ENCODE peak calls at places on chromosomes 11 and 22, in eight cellular contexts. W is cardiac muscle cell; K is spleen; D is neuronal stem cell; Y is tibial artery; S is ascending aorta; G is CD8-positive, alpha-beta memory T cell; F is T-helper 17 cell. C is an unnamed sample.

GRCh38 chr11:124839972-124840621 is 25.1 kb upstream of the ROBO3 start:
- DNase-seq in F (no peak), D (no peak), K (no peak), G (no peak), S (no peak), Y (no peak), W (no peak), C (no peak)

GRCh38 chr11:7977251-7977917 is 9.8 kb upstream of the EIF3F start:
- DNase-seq in W (no peak), K (no peak), Y (no peak), F (no peak), D (no peak), S (no peak), G (no peak), C (no peak)

GRCh38 chr11:88370782-88371181 is 33.2 kb upstream of the CTSC start:
- DNase-seq in S (no peak), Y (no peak), D (no peak), K (no peak), W (no peak), F (no peak), G (no peak), C (no peak)

GRCh38 chr22:38235240-38235850 is 33.6 kb downstream of the MAFF start:
- DNase-seq in W (no peak), D (no peak), F (no peak), G (no peak), K (no peak), S (no peak), Y (no peak), C (no peak)

GRCh38 chr11:36012410-36012809 is 68.5 kb downstream of the LDLRAD3 start:
- DNase-seq in D (no peak), Y (no peak), G (no peak), W (no peak), F (no peak), S (no peak), K (no peak), C (no peak)

GRCh38 chr11:73139476-73140198 is 2.5 kb downstream of the FCHSD2 start:
- DNase-seq in S (no peak), F (no peak), D (no peak), W (no peak), Y (no peak), G (no peak), K (no peak), C (no peak)

GRCh38 chr11:17063171-17064002 is 14.1 kb downstream of the RPS13 start:
- DNase-seq in Y (no peak), G (peak; percentile 20), S (no peak), F (peak; percentile 28), W (peak; percentile 71), D (peak; percentile 52), K (peak; percentile 81), C (peak; percentile 93)

GRCh38 chr11:79894111-79894510 is 453.3 kb upstream of the TENM4 start:
- DNase-seq in G (no peak), W (no peak), K (no peak), F (no peak), Y (no peak), S (no peak), D (no peak), C (no peak)

GRCh38 chr11:124920870-124921609 is 2.0 kb downstream of the HEPN1 start:
- DNase-seq in S (no peak), K (peak; percentile 88), F (peak; percentile 30), W (peak; percentile 76), D (peak; percentile 52), G (peak; percentile 77), Y (peak; percentile 78), C (peak; percentile 93)

GRCh38 chr11:45812581-45813548 is 7.9 kb downstream of the SLC35C1 start:
- DNase-seq in F (no peak), D (no peak), S (no peak), Y (peak; percentile 41), K (no peak), G (no peak), W (no peak), C (no peak)

GRCh38 chr11:132177106-132177505 is 806.7 kb downstream of the NTM start:
- DNase-seq in Y (no peak), W (peak; percentile 81), G (no peak), F (no peak), S (no peak), K (no peak), D (peak; percentile 56), C (no peak)

GRCh38 chr11:109851780-109852390 is 241.3 kb upstream of the ZC3H12C start:
- DNase-seq in W (no peak), S (no peak), Y (no peak), F (no peak), K (no peak), G (no peak), D (no peak), C (no peak)

GRCh38 chr22:20970939-20971657 is 4.0 kb downstream of the AIFM3 start:
- DNase-seq in Y (no peak), G (no peak), F (no peak), K (peak; percentile 50), S (no peak), D (peak; percentile 78), W (no peak), C (peak; percentile 66)

GRCh38 chr11:65642014-65642671 is 4.2 kb downstream of the SIPA1 start:
- DNase-seq in K (peak; percentile 84), W (peak; percentile 36), S (no peak), Y (no peak), F (no peak), G (no peak), D (peak; percentile 33), C (peak; percentile 93)

GRCh38 chr11:134761361-134761760 is 349.3 kb upstream of the B3GAT1 start:
- DNase-seq in D (no peak), F (no peak), G (no peak), Y (no peak), W (no peak), K (no peak), S (no peak), C (peak; percentile 36)

GRCh38 chr22:30234786-30235470 is 11.6 kb downstream of the LIF start:
- DNase-seq in W (no peak), Y (no peak), F (no peak), S (no peak), K (no peak), D (no peak), G (no peak), C (peak; percentile 46)

GRCh38 chr11:122978303-122978620 is 3.4 kb downstream of the BSX start:
- DNase-seq in F (no peak), S (no peak), Y (no peak), K (no peak), D (no peak), W (no peak), G (no peak), C (no peak)
- H3K9me3 ChIP-seq in F (no peaks in the 10 kb centered on the region), S (no peaks in the 10 kb centered on the region), Y (no peaks in the 10 kb centered on the region), K (no peaks in the 10 kb centered on the region), D (no peaks in the 10 kb centered on the region), W (no peaks in the 10 kb centered on the region), G (no peaks in the 10 kb centered on the region), C (no peaks in the 10 kb centered on the region)

GRCh38 chr22:47200273-47201051 is 438.0 kb downstream of the TBC1D22A start:
- DNase-seq in S (no peak), F (no peak), G (no peak), W (no peak), Y (no peak), D (no peak), K (peak; percentile 69), C (peak; percentile 35)

GRCh38 chr22:47201996-47202818 is 439.8 kb downstream of the TBC1D22A start:
- DNase-seq in Y (no peak), D (no peak), F (no peak), W (no peak), S (no peak), G (no peak), K (peak; percentile 73), C (peak; percentile 17)

GRCh38 chr22:47199949-47200272 is 437.5 kb downstream of the TBC1D22A start:
- DNase-seq in Y (no peak), D (no peak), S (no peak), G (no peak), K (peak; percentile 18), W (no peak), F (no peak), C (no peak)

GRCh38 chr22:47202819-47203553 is 440.5 kb downstream of the TBC1D22A start:
- DNase-seq in K (peak; percentile 62), D (no peak), F (no peak), Y (no peak), W (no peak), S (no peak), G (no peak), C (peak; percentile 25)

DNA sequence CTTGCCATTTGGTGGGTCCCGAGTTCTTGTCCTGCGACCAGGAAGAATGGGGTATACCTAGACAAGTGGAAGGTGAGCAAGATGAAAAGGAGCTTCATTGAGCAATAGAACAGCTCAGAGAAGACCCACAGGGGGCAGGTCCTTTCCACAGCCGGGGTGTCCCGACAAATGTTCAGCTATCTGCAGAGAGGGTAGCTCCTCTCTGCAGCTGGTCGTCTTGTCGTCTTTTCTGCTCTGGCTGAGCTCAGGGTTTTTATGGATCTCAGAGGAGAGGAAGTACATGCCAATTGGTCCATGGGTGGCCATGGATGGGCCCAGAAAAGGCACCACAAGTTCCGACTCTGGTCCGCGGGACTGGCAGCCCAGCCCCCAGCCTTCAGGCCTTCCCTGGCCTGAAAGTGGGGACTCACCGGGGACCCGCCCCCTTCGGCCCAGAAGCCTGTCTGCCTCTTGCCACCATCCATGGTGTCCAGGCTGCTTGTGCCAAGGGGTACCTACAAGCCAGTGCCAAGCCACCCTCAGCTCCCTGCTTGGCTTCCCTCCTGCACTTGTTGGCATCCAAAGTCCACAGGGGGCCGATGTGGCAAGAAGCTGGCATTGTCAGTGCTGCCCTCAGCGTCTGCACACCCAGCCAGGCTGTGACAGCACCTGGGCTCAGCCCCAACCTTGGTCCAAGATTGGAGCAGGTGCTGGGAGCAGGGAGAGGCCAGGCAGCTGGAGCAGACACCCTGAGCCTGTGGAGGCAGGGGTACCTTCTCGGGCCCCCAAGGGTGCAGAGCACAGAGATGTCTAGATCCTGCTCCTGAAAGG is 438.9 kb downstream of the TBC1D22A start:
- DNase-seq in F (no peak), S (no peak), W (no peak), Y (peak; percentile 47), K (peak; percentile 66), D (no peak), G (no peak), C (peak; percentile 22)
- H3K9me3 ChIP-seq in F (no peaks in the 10 kb centered on the region), S (no peaks in the 10 kb centered on the region), W (no peaks in the 10 kb centered on the region), Y (no peaks in the 10 kb centered on the region), K (no peaks in the 10 kb centered on the region), D (peaks cover 56% of the 10 kb centered on the region), G (no peaks in the 10 kb centered on the region), C (peaks cover 13% of the 10 kb centered on the region)

GRCh38 chr22:26033586-26033985 is 135.7 kb upstream of the SEZ6L start:
- DNase-seq in Y (no peak), F (no peak), W (no peak), S (no peak), K (no peak), G (no peak), D (no peak), C (no peak)
- H3K9me3 ChIP-seq in Y (no peaks in the 10 kb centered on the region), F (peaks cover 3% of the 10 kb centered on the region), W (no peaks in the 10 kb centered on the region), S (no peaks in the 10 kb centered on the region), K (peaks cover 7% of the 10 kb centered on the region), G (no peaks in the 10 kb centered on the region), D (peaks cover 13% of the 10 kb centered on the region), C (peaks cover 20% of the 10 kb centered on the region)

DNA sequence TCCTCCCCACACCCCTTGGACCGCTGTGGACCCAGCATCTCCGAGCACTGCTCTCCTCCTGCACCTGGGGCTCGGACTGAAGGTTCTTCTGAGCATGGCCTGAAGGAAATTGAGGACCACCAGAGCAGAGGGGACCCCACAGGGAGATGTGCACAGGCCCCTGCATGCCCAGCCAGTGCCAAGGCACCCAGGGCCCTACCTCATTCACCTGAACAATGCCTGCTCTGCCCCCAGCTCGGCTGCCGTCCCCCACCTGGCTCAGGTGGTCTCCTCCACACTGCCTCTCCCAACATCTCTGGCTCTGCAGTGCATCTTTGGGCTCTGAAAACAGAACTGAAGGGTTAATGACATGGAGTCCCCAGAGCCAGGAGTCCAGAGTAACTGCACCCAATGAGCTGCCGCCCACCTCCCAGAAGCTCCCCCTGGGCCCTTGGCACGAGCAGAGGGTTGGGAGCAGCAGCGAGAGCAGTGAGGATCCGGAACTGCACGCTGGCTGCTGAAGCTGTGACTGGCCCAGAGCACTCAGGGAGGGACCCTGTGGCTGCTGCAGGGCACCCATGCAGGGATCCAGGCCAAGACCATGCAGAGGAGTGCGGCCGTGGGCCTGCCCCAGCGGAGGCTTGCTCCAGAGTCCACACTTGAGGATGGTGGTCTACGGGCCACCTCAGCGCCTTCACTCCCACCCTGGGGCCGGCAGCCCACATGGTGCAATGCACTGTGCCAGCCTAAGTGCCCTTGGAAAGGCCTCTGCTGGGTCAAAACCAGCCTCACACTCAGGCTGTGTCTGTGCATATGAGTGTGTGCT is 686.0 kb downstream of the TBC1D22A start:
- DNase-seq in W (no peak), S (no peak), D (no peak), F (no peak), Y (no peak), G (no peak), K (no peak), C (no peak)
- H3K9me3 ChIP-seq in W (no peaks in the 10 kb centered on the region), S (no peaks in the 10 kb centered on the region), D (peaks cover 81% of the 10 kb centered on the region), F (no peaks in the 10 kb centered on the region), Y (no peaks in the 10 kb centered on the region), G (no peaks in the 10 kb centered on the region), K (peaks cover under 1% of the 10 kb centered on the region), C (peaks cover 54% of the 10 kb centered on the region)

C was measured in endodermal cell.